ENCODE peak calls at places on chromosomes 3 and 15, in nine cellular contexts. P is neural crest cell, B is left lung, S is stomach, G is B cell, I is right lobe of liver, M is A549, T is tibial artery, K is GM10248. W is an unnamed sample.

GRCh38 chr3:181715601-181716340 is 4.0 kb downstream of the SOX2 start:
- DNase-seq in P (no peak), B (no peak), S (no peak), G (no peak), I (no peak), M (no peak), T (no peak), K (no peak), W (no peak)

GRCh38 chr3:133264920-133265319 is 134.9 kb upstream of the BFSP2 start:
- DNase-seq in P (no peak), B (no peak), S (no peak), G (no peak), I (no peak), M (no peak), T (no peak), K (no peak), W (no peak)

GRCh38 chr3:25088284-25088683 is 339.8 kb upstream of the RARB start:
- DNase-seq in P (no peak), B (no peak), S (no peak), G (no peak), I (no peak), M (no peak), T (no peak), K (no peak), W (no peak)

GRCh38 chr3:25547928-25548327 is 116.8 kb downstream of the TOP2B start:
- DNase-seq in P (no peak), B (no peak), S (no peak), G (no peak), I (no peak), M (no peak), T (no peak), K (no peak), W (no peak)

GRCh38 chr3:126515066-126515706 is 2.4 kb downstream of the UROC1 start:
- DNase-seq in P (no peak), B (peak; percentile 58), S (no peak), G (no peak), I (peak; percentile 46), M (no peak), T (no peak), K (no peak), W (no peak)

GRCh38 chr3:186425788-186426730 is 64.0 kb upstream of the DGKG start:
- DNase-seq in P (no peak), B (no peak), S (no peak), G (no peak), I (no peak), M (peak; percentile 20), T (no peak), K (no peak), W (no peak)

GRCh38 chr15:67103432-67103831 is 38.0 kb downstream of the SMAD3 start:
- DNase-seq in P (no peak), B (no peak), S (no peak), G (no peak), I (no peak), M (no peak), T (no peak), K (no peak), W (no peak)

GRCh38 chr15:31248951-31249350 is 77.7 kb upstream of the KLF13 start:
- DNase-seq in P (no peak), B (no peak), S (no peak), G (no peak), I (no peak), M (no peak), T (no peak), K (no peak), W (no peak)

GRCh38 chr3:23646201-23646955 is 159.4 kb upstream of the UBE2E1 start:
- DNase-seq in P (no peak), B (no peak), S (no peak), G (no peak), I (no peak), M (no peak), T (no peak), K (no peak), W (no peak)
- TF ChIP-seq CTCF in P (no peak), B (no peak), S (no peak), G (no peak), I (no peak), M (no peak), T (no peak), K (no peak), W (no peak)

GRCh38 chr15:51803961-51804360 is 25.5 kb upstream of the TMOD3 start:
- DNase-seq in P (no peak), B (no peak), S (no peak), G (no peak), I (no peak), M (peak; percentile 28), T (no peak), K (no peak), W (no peak)

GRCh38 chr15:51802593-51802992 is 26.9 kb upstream of the TMOD3 start:
- DNase-seq in P (no peak), B (no peak), S (no peak), G (no peak), I (no peak), M (no peak), T (no peak), K (no peak), W (no peak)

GRCh38 chr15:51799908-51800252 is 29.6 kb upstream of the TMOD3 start:
- DNase-seq in P (no peak), B (no peak), S (no peak), G (no peak), I (no peak), M (no peak), T (no peak), K (no peak), W (no peak)

GRCh38 chr15:51799174-51799907 is 30.1 kb upstream of the TMOD3 start:
- DNase-seq in P (no peak), B (no peak), S (no peak), G (no peak), I (no peak), M (no peak), T (no peak), K (no peak), W (no peak)

GRCh38 chr15:51801391-51801835 is 28.0 kb upstream of the TMOD3 start:
- DNase-seq in P (peak; percentile 24), B (no peak), S (no peak), G (peak; percentile 42), I (no peak), M (peak; percentile 69), T (no peak), K (peak; percentile 24), W (peak; percentile 40)
- TF ChIP-seq CTCF in P (peak; percentile 64), B (peak; percentile 35), S (no peak), G (peak; percentile 32), I (peak; percentile 59), M (peak; percentile 62), T (no peak), K (peak; percentile 48), W (peak; percentile 34)

DNA sequence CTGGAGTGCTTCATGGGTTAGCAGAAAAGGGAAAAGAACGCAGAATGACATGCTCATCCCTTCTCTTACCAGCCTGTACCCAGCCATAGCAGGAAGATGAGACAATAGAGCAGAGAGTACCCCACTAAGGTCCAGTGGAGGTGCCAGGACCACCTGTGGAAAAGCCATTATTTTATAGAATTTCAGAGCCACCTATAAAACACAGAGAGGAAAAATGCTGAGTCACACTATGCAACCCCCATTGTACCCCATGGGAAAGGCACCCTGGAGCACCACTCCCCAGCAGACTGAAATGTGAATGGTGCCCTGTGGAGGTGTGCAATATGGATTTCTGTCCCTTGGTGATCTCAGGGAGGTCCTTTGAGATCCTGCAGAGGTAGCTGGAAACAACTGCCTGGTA is 97.2 kb downstream of the HES1 start:
- DNase-seq in P (no peak), B (no peak), S (no peak), G (no peak), I (no peak), M (no peak), T (no peak), K (no peak), W (no peak)
- TF ChIP-seq CTCF in P (no peak), B (no peak), S (no peak), G (no peak), I (no peak), M (no peak), T (no peak), K (no peak), W (no peak)

GRCh38 chr3:184011937-184012889 is 5.5 kb downstream of the ABCC5 start:
- DNase-seq in P (no peak), B (no peak), S (no peak), G (no peak), I (no peak), M (no peak), T (no peak), K (no peak), W (no peak)
- TF ChIP-seq CTCF in P (no peak), B (no peak), S (no peak), G (no peak), I (no peak), M (no peak), T (no peak), K (no peak), W (no peak)

GRCh38 chr3:18390024-18390660 is 35.0 kb downstream of the SATB1 start:
- DNase-seq in P (no peak), B (no peak), S (no peak), G (no peak), I (no peak), M (no peak), T (no peak), K (no peak), W (no peak)

GRCh38 chr3:18385706-18386105 is 39.4 kb downstream of the SATB1 start:
- DNase-seq in P (no peak), B (no peak), S (no peak), G (no peak), I (no peak), M (no peak), T (no peak), K (no peak), W (no peak)

GRCh38 chr3:18393906-18394305 is 31.2 kb downstream of the SATB1 start:
- DNase-seq in P (no peak), B (no peak), S (no peak), G (no peak), I (no peak), M (no peak), T (no peak), K (no peak), W (no peak)

GRCh38 chr3:18386274-18386673 is 38.9 kb downstream of the SATB1 start:
- DNase-seq in P (no peak), B (no peak), S (no peak), G (no peak), I (no peak), M (no peak), T (no peak), K (no peak), W (no peak)

DNA sequence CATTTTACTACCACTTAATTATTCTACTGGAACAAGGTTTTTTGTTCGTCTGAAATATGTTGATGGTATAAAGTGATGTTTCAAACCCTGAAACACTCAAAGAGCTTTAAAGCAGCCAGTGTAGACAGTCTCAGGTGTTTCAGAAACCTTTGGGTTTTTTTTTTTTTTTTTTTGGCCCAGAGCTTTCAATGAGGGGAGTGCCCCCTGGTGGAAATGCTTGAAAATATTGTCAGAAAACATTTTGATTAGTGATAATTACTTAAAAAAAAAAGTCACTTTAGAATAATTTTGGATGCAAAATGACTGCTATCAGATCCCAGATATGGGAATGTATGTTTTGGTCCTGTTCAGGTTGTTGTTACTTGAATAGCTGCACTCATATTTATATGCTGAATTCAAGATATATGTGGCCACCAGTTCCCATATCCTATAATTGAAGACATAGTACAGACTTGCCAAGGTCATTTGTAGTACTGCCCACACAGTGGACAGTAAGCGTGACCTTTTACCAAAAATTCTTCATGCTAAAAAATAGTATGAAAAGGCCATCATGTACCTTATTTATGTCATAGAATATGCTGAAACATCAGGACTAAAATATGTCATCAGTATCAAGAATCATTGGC is 35.9 kb downstream of the SATB1 start:
- DNase-seq in P (peak; percentile 25), B (no peak), S (no peak), G (no peak), I (no peak), M (peak; percentile 15), T (no peak), K (peak; percentile 11), W (peak; percentile 26)
- TF ChIP-seq CTCF in P (peak; percentile 83), B (no peak), S (no peak), G (peak; percentile 93), I (peak; percentile 61), M (peak; percentile 74), T (peak; percentile 36), K (peak; percentile 37), W (peak; percentile 87)